ENCODE peak calls at places on chromosomes 7 and 10, in eight cellular contexts. R, T, Z, P, H, W, D and V are unnamed samples.

GRCh38 chr10:80996615-80997193 is 459.0 kb downstream of the SH2D4B start:
- DNase-seq in R (no peak), T (no peak), Z (no peak), P (no peak), H (no peak), W (no peak), D (no peak), V (no peak)

GRCh38 chr7:155803418-155804376 is 8.6 kb downstream of the SHH start:
- DNase-seq in R (no peak), T (peak), Z (no peak), P (no peak), H (peak), W (no peak), D (no peak), V (peak)

GRCh38 chr7:96548664-96549063 is 161.0 kb downstream of the SEM1 start:
- DNase-seq in R (no peak), T (no peak), Z (no peak), P (peak), H (peak), W (peak), D (no peak), V (no peak)

GRCh38 chr10:18759575-18759974 is 100.3 kb downstream of the ARL5B start:
- DNase-seq in R (no peak), T (no peak), Z (no peak), P (no peak), H (no peak), W (no peak), D (no peak), V (no peak)

GRCh38 chr10:49382226-49382625 is 13.7 kb downstream of the DRGX start:
- DNase-seq in R (no peak), T (no peak), Z (no peak), P (no peak), H (no peak), W (no peak), D (no peak), V (no peak)

GRCh38 chr10:97279121-97279815 is 13.2 kb downstream of the ARHGAP19 start:
- DNase-seq in R (no peak), T (no peak), Z (no peak), P (no peak), H (no peak), W (peak), D (no peak), V (no peak)

GRCh38 chr7:128389085-128389814 is 20.5 kb downstream of the IMPDH1 start:
- DNase-seq in R (no peak), T (no peak), Z (no peak), P (no peak), H (no peak), W (no peak), D (no peak), V (no peak)

GRCh38 chr7:137978464-137979237 is 23.2 kb downstream of the CREB3L2 start:
- DNase-seq in R (no peak), T (no peak), Z (no peak), P (peak), H (no peak), W (peak), D (no peak), V (no peak)

GRCh38 chr10:100996678-100997363 is 2.8 kb upstream of the LZTS2 start:
- DNase-seq in R (no peak), T (peak), Z (peak), P (peak), H (peak), W (no peak), D (peak), V (no peak)

GRCh38 chr7:129955993-129956543 is 3.3 kb upstream of the UBE2H start:
- DNase-seq in R (no peak), T (no peak), Z (no peak), P (no peak), H (no peak), W (peak), D (no peak), V (no peak)